ENCODE peak calls at places on chromosomes 11 and 22, in four cellular contexts. V is upper lobe of right lung; P is CD8-positive, alpha-beta memory T cell; X is A549. M is an unnamed sample. For H3K4me1, the result is how much of the 10 kb centered on the place peaks cover.

GRCh38 chr11:58027341-58027740 is 3.4 kb upstream of the OR6Q1 start:
- DNase-seq in V (no peak), X (no peak), P (no peak), M (no peak)

GRCh38 chr11:40168461-40168860 is 1291.0 kb downstream of the LRRC4C start:
- DNase-seq in V (no peak), X (no peak), P (no peak), M (no peak)

GRCh38 chr11:61870429-61871039 is 20.8 kb downstream of the FADS3 start:
- DNase-seq in P (no peak), X (no peak), V (no peak), M (no peak)

GRCh38 chr11:83436855-83437254 is 150.7 kb upstream of the CCDC90B start:
- DNase-seq in P (no peak), X (no peak), V (no peak), M (no peak)

GRCh38 chr11:78562398-78562797 is 12.3 kb downstream of the NARS2 start:
- DNase-seq in X (peak), V (no peak), P (no peak), M (no peak)

GRCh38 chr11:118996926-118997626 is 862 bp upstream of the CENATAC start:
- DNase-seq in P (no peak), X (peak), V (no peak), M (no peak)

GRCh38 chr11:28621648-28622215 is 513.5 kb downstream of the METTL15 start:
- DNase-seq in X (no peak), P (no peak), V (no peak), M (no peak)

GRCh38 chr11:78338138-78338537 is 79.5 kb downstream of the GAB2 start:
- DNase-seq in X (no peak), P (no peak), V (no peak), M (no peak)

GRCh38 chr22:25085930-25086901 is 113.4 kb upstream of the CRYBB3 start:
- DNase-seq in X (no peak), V (no peak), P (no peak), M (no peak)

GRCh38 chr11:5364214-5364613 is 12.9 kb downstream of the OR51B6 start:
- DNase-seq in V (no peak), X (no peak), P (no peak), M (no peak)

DNA sequence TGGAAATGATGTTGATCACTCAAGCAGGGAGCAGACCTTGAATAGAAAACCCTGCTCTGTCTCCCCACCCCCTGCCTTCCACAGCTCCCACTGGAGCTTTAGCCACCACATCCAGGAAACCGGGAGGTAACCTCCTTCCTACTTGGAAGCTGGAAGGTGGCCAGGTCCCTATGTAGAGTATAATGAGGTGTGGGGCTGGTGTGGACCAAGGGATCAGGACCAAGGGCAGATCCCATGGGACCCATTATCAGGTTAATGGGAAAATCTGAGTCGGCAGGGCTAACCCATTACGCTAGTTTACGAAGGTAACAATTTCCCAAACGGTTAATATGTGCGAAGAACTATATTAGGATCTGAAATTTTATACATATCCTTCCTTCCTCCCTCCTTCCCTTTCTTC is 321.9 kb downstream of the MIAT start:
- DNase-seq in P (no peak), X (no peak), V (no peak), M (no peak)
- H3K4me1 ChIP-seq in P (under half), X (under half), V (under half), M (under half)

GRCh38 chr11:128482512-128483191 is 104.7 kb downstream of the ETS1 start:
- DNase-seq in X (no peak), P (peak), V (no peak), M (no peak)

GRCh38 chr11:128482092-128482491 is 105.3 kb downstream of the ETS1 start:
- DNase-seq in X (no peak), V (no peak), P (no peak), M (no peak)

GRCh38 chr11:128481135-128481534 is 106.2 kb downstream of the ETS1 start:
- DNase-seq in V (no peak), P (no peak), X (no peak), M (no peak)

GRCh38 chr11:128484172-128484571 is 103.2 kb downstream of the ETS1 start:
- DNase-seq in V (no peak), X (no peak), P (no peak), M (no peak)

DNA sequence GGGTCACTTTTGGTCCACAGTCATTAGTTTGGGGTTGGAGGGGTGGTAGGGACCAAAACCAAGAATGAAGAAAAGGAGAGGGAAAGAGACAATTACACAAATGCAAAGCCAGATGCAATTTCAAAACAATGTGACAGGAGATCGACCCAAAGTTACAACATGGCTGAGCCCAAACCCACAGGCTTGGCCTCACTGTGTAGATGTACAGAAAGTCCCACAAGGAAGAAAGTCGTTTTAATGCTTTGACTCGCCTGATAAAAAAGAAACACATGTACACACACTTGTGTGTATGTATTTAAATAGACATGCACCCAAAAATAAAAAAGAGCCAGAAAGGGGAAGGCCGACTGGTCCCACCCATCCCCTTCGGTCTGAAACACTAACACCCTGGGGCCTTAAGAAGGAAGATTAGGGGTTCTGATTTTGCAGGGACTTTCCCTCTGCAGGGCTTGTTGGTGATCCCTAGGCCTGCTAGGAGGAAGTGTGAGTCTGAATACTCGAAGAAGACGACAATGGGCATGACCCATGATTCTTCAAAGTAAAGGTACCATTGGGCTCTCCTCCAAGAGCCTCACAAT is 104.1 kb downstream of the ETS1 start:
- DNase-seq in V (no peak), X (no peak), P (peak), M (no peak)
- H3K27ac ChIP-seq in V (peak), X (no peak), P (peak), M (peak)

GRCh38 chr22:47439643-47440265 is 677.3 kb downstream of the TBC1D22A start:
- DNase-seq in P (no peak), V (no peak), X (no peak), M (no peak)
- H3K4me1 ChIP-seq in P (under half), V (under half), X (under half), M (under half)

DNA sequence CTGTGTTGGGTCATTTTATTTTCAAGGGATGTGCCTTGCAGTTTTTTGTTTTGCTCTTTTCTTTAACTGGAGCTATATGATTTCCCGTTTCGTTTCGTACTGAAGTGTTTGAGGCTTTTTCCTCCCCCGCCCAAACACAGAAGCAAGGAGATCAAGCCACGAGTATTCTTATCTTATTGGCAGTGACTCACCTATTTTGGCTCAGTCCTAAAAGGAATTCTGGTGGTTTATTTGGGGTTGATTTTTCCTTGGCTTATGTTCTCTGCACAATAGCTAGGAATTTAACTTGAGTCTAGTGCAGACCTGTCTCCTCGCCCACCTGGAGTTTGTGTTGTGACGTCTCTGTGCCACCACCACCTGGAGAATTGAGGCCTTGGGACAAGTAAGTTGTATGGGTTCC is 90.6 kb upstream of the BIRC3 start:
- DNase-seq in V (no peak), P (no peak), X (no peak), M (no peak)
- H3K27ac ChIP-seq in V (no peak), P (no peak), X (no peak), M (peak)

DNA sequence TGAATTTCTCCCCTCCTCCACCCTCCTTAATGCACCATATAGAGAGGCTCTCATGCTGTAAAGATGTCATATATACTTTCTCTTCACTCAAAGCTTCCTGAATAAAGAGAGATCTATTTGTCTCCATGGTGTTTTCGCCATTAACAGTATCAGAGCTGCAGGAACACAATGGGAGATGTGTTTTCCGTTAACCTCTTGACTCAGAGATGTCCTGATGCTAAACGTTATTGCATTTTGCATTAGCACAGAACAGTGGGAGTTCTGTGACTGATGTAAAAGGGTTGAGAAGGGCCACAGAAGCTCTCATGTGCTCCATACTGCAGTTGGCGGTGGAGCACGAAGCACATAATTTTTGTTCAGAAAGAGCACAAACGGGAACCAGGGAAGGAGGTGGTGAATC is 25.7 kb upstream of the BLID start:
- DNase-seq in X (no peak), V (no peak), P (no peak), M (no peak)
- H3K4me1 ChIP-seq in X (half or more), V (under half), P (under half), M (under half)

GRCh38 chr22:44368611-44369010 is 55.9 kb upstream of the SHISAL1 start:
- DNase-seq in V (peak), P (peak), X (no peak), M (no peak)
- H3K27ac ChIP-seq in V (no peak), P (no peak), X (no peak), M (no peak)

GRCh38 chr22:32407936-32408335 is 4.1 kb downstream of the RTCB start:
- DNase-seq in X (no peak), P (no peak), V (no peak), M (no peak)
- H3K4me1 ChIP-seq in X (under half), P (under half), V (under half), M (under half)

DNA sequence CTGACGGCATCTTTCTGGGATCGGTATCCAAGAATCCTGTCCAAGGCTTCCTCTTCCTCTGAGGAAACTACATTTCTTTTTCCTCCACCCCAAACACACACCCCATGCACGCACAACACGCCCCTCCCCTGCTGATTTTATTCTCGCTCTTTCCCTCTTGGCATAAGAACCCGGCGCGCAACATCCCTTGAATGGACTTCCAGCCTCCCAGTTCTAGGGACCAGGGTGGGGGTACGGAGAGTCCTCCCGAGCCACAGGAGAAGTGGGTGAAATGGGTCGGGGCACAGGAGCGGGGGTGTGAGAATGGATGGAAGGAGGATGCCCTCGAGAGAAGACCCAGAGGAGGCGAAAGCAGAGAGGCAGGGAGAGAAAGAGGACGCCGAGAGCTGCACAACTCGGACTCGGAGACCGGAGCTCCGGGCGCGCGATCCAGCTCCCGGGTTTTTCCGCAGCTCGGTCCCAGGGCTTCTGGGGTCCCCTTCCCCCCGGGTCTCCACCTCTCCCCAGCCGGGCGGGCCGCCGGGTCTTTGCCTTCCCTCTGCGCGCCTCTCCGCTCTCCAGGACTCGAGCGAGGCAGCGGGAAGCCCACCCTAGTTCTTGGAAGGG is 1.4 kb upstream of the LARGE1 start:
- DNase-seq in P (no peak), X (peak), V (peak), M (no peak)
- H3K27ac ChIP-seq in P (no peak), X (peak), V (peak), M (peak)

M was measured in esophagus squamous epithelium.